ENCODE peak calls at places on chromosome 22, in nine cellular contexts. U is NAMALWA; W is NCI-H2029; B is GM23338; N is astrocyte; C is anterior cingulate cortex; R is effector CD4-positive, alpha-beta T cell; A is H4; Y is stimulated activated CD4-positive, alpha-beta T cell treated with anti-CD3 and anti-CD28 coated beads, Interleukin-2, amount 100 ng/mL, for 24 hours. P is an unnamed sample.

GRCh38 chr22:42613869-42614268 is 814 bp downstream of the POLDIP3 start:
- DNase-seq in U (no peak), B (no peak), Y (peak), R (no peak), A (no peak), C (no peak), N (peak), W (no peak), P (no peak)

GRCh38 chr22:38471237-38471636 is 3.3 kb downstream of the KDELR3 start:
- DNase-seq in B (no peak), C (no peak), W (no peak), R (no peak), A (no peak), N (no peak), Y (no peak), U (no peak), P (no peak)

GRCh38 chr22:46069518-46070214 is 80.7 kb upstream of the PPARA start:
- DNase-seq in N (peak), A (peak), U (no peak), R (no peak), W (peak), B (no peak), C (peak), Y (peak), P (peak)

GRCh38 chr22:33766056-33766455 is 154.2 kb downstream of the LARGE1 start:
- DNase-seq in Y (no peak), R (no peak), U (no peak), A (no peak), W (no peak), N (no peak), C (no peak), B (no peak), P (no peak)

GRCh38 chr22:44341431-44342346 is 28.9 kb upstream of the SHISAL1 start:
- DNase-seq in C (no peak), B (no peak), W (no peak), N (peak), U (no peak), R (no peak), Y (no peak), A (peak), P (no peak)

GRCh38 chr22:19964701-19965386 is 23.2 kb upstream of the TXNRD2 start:
- DNase-seq in N (no peak), W (no peak), A (no peak), R (no peak), U (no peak), Y (no peak), C (no peak), B (no peak), P (no peak)

GRCh38 chr22:40743740-40744139 is 64.5 kb downstream of the MCHR1 start:
- DNase-seq in C (no peak), W (no peak), R (no peak), Y (no peak), U (no peak), N (no peak), A (no peak), B (no peak), P (no peak)

GRCh38 chr22:41094036-41094435 is 1.6 kb downstream of the EP300 start:
- DNase-seq in U (peak), A (no peak), Y (no peak), N (peak), C (no peak), R (no peak), W (no peak), B (peak), P (peak)

GRCh38 chr22:26321469-26321913 is 107.6 kb upstream of the ASPHD2 start:
- DNase-seq in Y (no peak), A (peak), N (peak), U (no peak), C (peak), R (no peak), B (peak), W (no peak), P (peak)

GRCh38 chr22:35308480-35308945 is 8.8 kb downstream of the TOM1 start:
- DNase-seq in W (no peak), C (no peak), R (no peak), Y (no peak), A (no peak), B (no peak), N (no peak), U (no peak), P (no peak)

GRCh38 chr22:30574095-30574981 is at the start of gene GAL3ST1:
- DNase-seq in U (no peak), W (no peak), A (no peak), R (no peak), B (peak), C (peak), Y (no peak), N (no peak), P (no peak)

GRCh38 chr22:48705159-48705916 is 1122.3 kb downstream of the BRD1 start:
- DNase-seq in W (no peak), B (no peak), R (no peak), N (no peak), U (no peak), A (no peak), Y (no peak), C (no peak), P (no peak)

GRCh38 chr22:49664371-49664881 is 163.2 kb downstream of the BRD1 start:
- DNase-seq in N (no peak), R (no peak), Y (no peak), U (no peak), W (no peak), B (no peak), C (peak), A (no peak), P (no peak)

GRCh38 chr22:30324008-30324730 is 2.6 kb downstream of the TBC1D10A start:
- DNase-seq in U (no peak), N (peak), Y (no peak), W (no peak), A (no peak), R (no peak), C (no peak), B (no peak), P (no peak)

GRCh38 chr22:33654173-33654890 is 265.9 kb downstream of the LARGE1 start:
- DNase-seq in R (no peak), U (no peak), N (no peak), A (no peak), C (no peak), Y (no peak), W (no peak), B (peak), P (no peak)

GRCh38 chr22:23787910-23788309 is 1.1 kb downstream of the SMARCB1 start:
- DNase-seq in A (no peak), R (no peak), U (no peak), Y (no peak), C (no peak), W (no peak), N (no peak), B (no peak), P (no peak)

GRCh38 chr22:37320726-37321286 is 38.5 kb downstream of the CYTH4 start:
- DNase-seq in Y (no peak), W (no peak), U (no peak), N (no peak), C (no peak), A (no peak), B (no peak), R (no peak), P (no peak)

GRCh38 chr22:35900483-35901168 is 128.0 kb downstream of the RBFOX2 start:
- DNase-seq in B (peak), N (peak), Y (peak), W (no peak), A (no peak), C (no peak), U (no peak), R (no peak), P (peak)

GRCh38 chr22:41092023-41092817 is at the start of gene EP300:
- DNase-seq in A (peak), U (peak), B (peak), W (peak), Y (peak), C (peak), N (peak), R (peak), P (peak)

GRCh38 chr22:45704648-45705047 is 33.0 kb downstream of the ATXN10 start:
- DNase-seq in N (no peak), Y (no peak), B (no peak), C (no peak), R (no peak), W (no peak), U (no peak), A (no peak), P (peak)

GRCh38 chr22:50293441-50294318 is 13.8 kb downstream of the PLXNB2 start:
- DNase-seq in U (peak), R (no peak), A (peak), Y (no peak), W (no peak), N (peak), C (no peak), B (peak), P (peak)

GRCh38 chr22:36765943-36766450 is 9.9 kb downstream of the IFT27 start:
- DNase-seq in N (peak), C (no peak), B (no peak), R (no peak), Y (no peak), U (no peak), A (no peak), W (no peak), P (peak)

GRCh38 chr22:49086606-49087157 is 741.0 kb downstream of the BRD1 start:
- DNase-seq in U (no peak), N (no peak), Y (no peak), B (no peak), A (no peak), W (no peak), C (no peak), R (no peak), P (no peak)

GRCh38 chr22:46087816-46088277 is 62.5 kb upstream of the PPARA start:
- DNase-seq in A (peak), C (peak), U (no peak), W (peak), R (no peak), N (peak), Y (no peak), B (no peak), P (peak)

GRCh38 chr22:19111140-19111539 is 11.1 kb downstream of the DGCR2 start:
- DNase-seq in W (no peak), B (peak), R (no peak), A (no peak), U (no peak), C (no peak), Y (no peak), N (no peak), P (no peak)

GRCh38 chr22:33167998-33168397 is 109.8 kb upstream of the SYN3 start:
- DNase-seq in N (no peak), B (no peak), U (no peak), R (no peak), A (no peak), W (no peak), C (no peak), Y (no peak), P (no peak)

GRCh38 chr22:30701872-30702271 is 7.2 kb downstream of the OSBP2 start:
- DNase-seq in Y (no peak), R (no peak), N (peak), C (no peak), W (no peak), U (no peak), B (no peak), A (no peak), P (peak)

GRCh38 chr22:50481045-50481439 is 301 bp upstream of the ADM2 start:
- DNase-seq in N (no peak), W (no peak), A (no peak), C (no peak), R (no peak), U (no peak), B (peak), Y (no peak), P (no peak)

GRCh38 chr22:42281284-42281683 is 10.8 kb upstream of the TCF20 start:
- DNase-seq in U (no peak), R (no peak), Y (no peak), N (no peak), C (no peak), A (no peak), B (no peak), W (no peak), P (no peak)

GRCh38 chr22:35539910-35540599 is 576 bp upstream of the RASD2 start:
- DNase-seq in Y (peak), A (no peak), B (peak), N (no peak), C (peak), W (peak), U (peak), R (peak), P (no peak)

GRCh38 chr22:48393041-48393370 is 1434.7 kb downstream of the BRD1 start:
- DNase-seq in C (no peak), W (peak), N (no peak), U (no peak), A (no peak), R (no peak), Y (no peak), B (no peak), P (no peak)

GRCh38 chr22:31912402-31912733 is 32.0 kb upstream of the YWHAH start:
- DNase-seq in Y (no peak), C (no peak), R (no peak), N (no peak), B (no peak), A (no peak), U (no peak), W (no peak), P (no peak)

GRCh38 chr22:44665115-44665514 is 36.9 kb upstream of the PRR5 start:
- DNase-seq in B (peak), C (peak), U (no peak), Y (no peak), A (no peak), R (no peak), N (no peak), W (no peak), P (no peak)

GRCh38 chr22:32518351-32518750 is 43.7 kb downstream of the FBXO7 start:
- DNase-seq in U (no peak), N (no peak), B (no peak), C (no peak), W (no peak), R (no peak), A (no peak), Y (no peak), P (no peak)

GRCh38 chr22:36334081-36334831 is 53.5 kb downstream of the MYH9 start:
- DNase-seq in Y (peak), A (no peak), W (no peak), N (no peak), U (no peak), C (no peak), R (no peak), B (peak), P (no peak)

GRCh38 chr22:18103527-18104269 is 6.9 kb upstream of the TUBA8 start:
- DNase-seq in B (no peak), Y (peak), A (no peak), C (no peak), N (no peak), W (no peak), U (no peak), R (no peak), P (no peak)

GRCh38 chr22:50704510-50705218 is 32.0 kb downstream of the SHANK3 start:
- DNase-seq in N (no peak), U (no peak), W (no peak), B (no peak), A (no peak), C (no peak), R (no peak), Y (no peak), P (no peak)

GRCh38 chr22:48754611-48755331 is 1072.9 kb downstream of the BRD1 start:
- DNase-seq in R (no peak), Y (no peak), W (no peak), N (no peak), A (no peak), C (no peak), U (no peak), B (no peak), P (no peak)

GRCh38 chr22:40058265-40058664 is 63.5 kb downstream of the FAM83F start:
- DNase-seq in W (no peak), R (no peak), C (no peak), B (peak), Y (peak), A (no peak), N (no peak), U (no peak), P (no peak)

P was measured in HFFc6.